ENCODE peak calls at places on chromosomes 5 and 9, in eight cellular contexts. Y is midbrain, C is dorsolateral prefrontal cortex, L is mesenchymal stem cell, P is NCI-H774, M is omental fat pad, Q is ELF-1, K is putamen. I is an unnamed sample.
A peak's percentile ranks its signal among the peaks of the same experiment; 100 is the strongest.

GRCh38 chr5:139167052-139167451 is 31.1 kb downstream of the SIL1 start:
- DNase-seq in Y (no peak), C (no peak), L (no peak), P (no peak), M (no peak), Q (peak; percentile 40), K (no peak), I (no peak)

GRCh38 chr5:81751836-81752643 is 1.1 kb upstream of the SSBP2 start:
- DNase-seq in Y (peak; percentile 62), C (peak; percentile 31), L (no peak), P (no peak), M (no peak), Q (no peak), K (peak; percentile 57), I (no peak)

GRCh38 chr5:59917121-59917520 is 23.6 kb upstream of the PDE4D start:
- DNase-seq in Y (no peak), C (no peak), L (peak; percentile 2), P (no peak), M (no peak), Q (no peak), K (no peak), I (no peak)

GRCh38 chr9:28270156-28270555 is 696.9 kb upstream of the C9orf72 start:
- DNase-seq in Y (no peak), C (no peak), L (no peak), P (no peak), M (no peak), Q (no peak), K (no peak), I (no peak)

GRCh38 chr5:65199988-65200668 is 281.6 kb downstream of the ADAMTS6 start:
- DNase-seq in Y (no peak), C (no peak), L (no peak), P (no peak), M (no peak), Q (no peak), K (peak; percentile 19), I (no peak)

GRCh38 chr9:102483666-102484065 is 511.5 kb upstream of the CYLC2 start:
- DNase-seq in Y (no peak), C (no peak), L (no peak), P (no peak), M (no peak), Q (no peak), K (no peak), I (no peak)

GRCh38 chr9:131422241-131422792 is 28.4 kb downstream of the PRRC2B start:
- DNase-seq in Y (no peak), C (no peak), L (no peak), P (no peak), M (no peak), Q (no peak), K (no peak), I (no peak)

GRCh38 chr9:70534058-70534457 is 119.6 kb upstream of the KLF9 start:
- DNase-seq in Y (no peak), C (no peak), L (no peak), P (no peak), M (no peak), Q (no peak), K (no peak), I (no peak)

GRCh38 chr5:1745806-1746370 is 53.7 kb downstream of the MRPL36 start:
- DNase-seq in Y (no peak), C (no peak), L (no peak), P (no peak), M (no peak), Q (no peak), K (no peak), I (no peak)

GRCh38 chr5:58773744-58774441 is 191.0 kb downstream of the RAB3C start:
- DNase-seq in Y (peak; percentile 43), C (peak; percentile 84), L (no peak), P (peak; percentile 33), M (no peak), Q (no peak), K (peak; percentile 13), I (no peak)

GRCh38 chr9:17775646-17776045 is 196.8 kb downstream of the SH3GL2 start:
- DNase-seq in Y (no peak), C (no peak), L (no peak), P (no peak), M (no peak), Q (no peak), K (no peak), I (no peak)

GRCh38 chr5:1010181-1010510 is 1.5 kb downstream of the NKD2 start:
- DNase-seq in Y (no peak), C (no peak), L (no peak), P (no peak), M (peak; percentile 12), Q (peak; percentile 38), K (no peak), I (no peak)

GRCh38 chr5:94893404-94894145 is 275.1 kb downstream of the SLF1 start:
- DNase-seq in Y (peak; percentile 55), C (no peak), L (peak; percentile 11), P (no peak), M (no peak), Q (no peak), K (no peak), I (no peak)

GRCh38 chr9:127903557-127904475 is 4.4 kb upstream of the ST6GALNAC6 start:
- DNase-seq in Y (no peak), C (no peak), L (peak; percentile 51), P (no peak), M (no peak), Q (peak; percentile 72), K (no peak), I (no peak)

GRCh38 chr5:78718185-78718584 is 69.6 kb upstream of the LHFPL2 start:
- DNase-seq in Y (no peak), C (no peak), L (no peak), P (peak; percentile 17), M (no peak), Q (no peak), K (no peak), I (no peak)

GRCh38 chr9:28001096-28001495 is 427.8 kb upstream of the C9orf72 start:
- DNase-seq in Y (no peak), C (no peak), L (no peak), P (no peak), M (no peak), Q (peak; percentile 36), K (no peak), I (no peak)

GRCh38 chr9:76785501-76785900 is 21.3 kb downstream of the PCA3 start:
- DNase-seq in Y (no peak), C (no peak), L (no peak), P (no peak), M (no peak), Q (no peak), K (no peak), I (no peak)

GRCh38 chr9:133993635-133994253 is 1.6 kb upstream of the VAV2 start:
- DNase-seq in Y (no peak), C (no peak), L (no peak), P (no peak), M (no peak), Q (no peak), K (no peak), I (no peak)

GRCh38 chr9:13432914-13433313 is 153.4 kb upstream of the MPDZ start:
- DNase-seq in Y (no peak), C (no peak), L (no peak), P (no peak), M (no peak), Q (no peak), K (no peak), I (no peak)

GRCh38 chr5:160458971-160459800 is 37.5 kb downstream of the PTTG1 start:
- DNase-seq in Y (no peak), C (no peak), L (no peak), P (no peak), M (no peak), Q (no peak), K (no peak), I (no peak)